ENCODE peak calls at places on chromosomes 3 and 15, in four cellular contexts. E, A, K and F are unnamed samples.

GRCh38 chr3:193852901-193853300 is 259.9 kb downstream of the OPA1 start:
- DNase-seq in E (no peak), A (no peak), K (no peak), F (no peak)

GRCh38 chr3:175326041-175326440 is 466.9 kb downstream of the NAALADL2 start:
- DNase-seq in E (no peak), A (no peak), K (no peak), F (no peak)

GRCh38 chr3:149010504-149010951 is 19.2 kb downstream of the GYG1 start:
- DNase-seq in E (peak), A (no peak), K (no peak), F (no peak)

GRCh38 chr3:22113453-22113852 is 362.4 kb upstream of the ZNF385D start:
- DNase-seq in E (no peak), A (no peak), K (no peak), F (no peak)

GRCh38 chr3:176514297-176514696 is 683.0 kb downstream of the TBL1XR1 start:
- DNase-seq in E (peak), A (peak), K (peak), F (peak)

GRCh38 chr15:92580933-92581445 is 74.6 kb downstream of the FAM174B start:
- DNase-seq in E (no peak), A (no peak), K (no peak), F (no peak)

GRCh38 chr15:61467823-61468222 is 238.7 kb upstream of the RORA start:
- DNase-seq in E (no peak), A (no peak), K (no peak), F (no peak)

GRCh38 chr3:160133757-160134156 is 91.5 kb upstream of the C3orf80 start:
- DNase-seq in E (peak), A (peak), K (peak), F (no peak)

GRCh38 chr3:105166893-105167292 is 199.8 kb upstream of the ALCAM start:
- DNase-seq in E (no peak), A (no peak), K (no peak), F (no peak)

GRCh38 chr3:65742914-65743313 is 295.8 kb downstream of the MAGI1 start:
- DNase-seq in E (no peak), A (no peak), K (no peak), F (no peak)

GRCh38 chr3:19149388-19149787 is 1.1 kb downstream of the KCNH8 start:
- DNase-seq in E (no peak), A (no peak), K (no peak), F (no peak)

GRCh38 chr3:46509661-46510187 is 11.9 kb downstream of the RTP3 start:
- DNase-seq in E (no peak), A (no peak), K (peak), F (no peak)

GRCh38 chr3:15045667-15046066 is 19.4 kb downstream of the MRPS25 start:
- DNase-seq in E (no peak), A (no peak), K (no peak), F (no peak)

GRCh38 chr3:27659279-27660021 is 62.7 kb downstream of the EOMES start:
- DNase-seq in E (peak), A (peak), K (peak), F (no peak)

GRCh38 chr15:63497642-63498100 is 6.7 kb upstream of the USP3 start:
- DNase-seq in E (no peak), A (no peak), K (no peak), F (no peak)

GRCh38 chr3:181267312-181267711 is 277.8 kb upstream of the DNAJC19 start:
- DNase-seq in E (no peak), A (no peak), K (no peak), F (no peak)

GRCh38 chr3:24579008-24579407 is 84.4 kb upstream of the THRB start:
- DNase-seq in E (no peak), A (no peak), K (peak), F (no peak)

GRCh38 chr3:39318311-39318710 is 11.2 kb upstream of the CCR8 start:
- DNase-seq in E (no peak), A (no peak), K (no peak), F (no peak)

GRCh38 chr3:125374501-125374995 is 577 bp downstream of the ZNF148 start:
- DNase-seq in E (peak), A (no peak), K (peak), F (no peak)
- TF ChIP-seq TCF7L2 in E (no peak), A (no peak), K (no peak), F (no peak)

GRCh38 chr3:127408022-127408683 is 120.3 kb upstream of the PRR20G start:
- DNase-seq in E (no peak), A (no peak), K (no peak), F (no peak)

GRCh38 chr3:127410678-127411077 is 122.8 kb upstream of the PRR20G start:
- DNase-seq in E (no peak), A (no peak), K (no peak), F (no peak)

GRCh38 chr3:127408684-127409420 is 121.0 kb upstream of the PRR20G start:
- DNase-seq in E (no peak), A (no peak), K (no peak), F (no peak)

GRCh38 chr3:127410137-127410488 is 122.3 kb upstream of the PRR20G start:
- DNase-seq in E (no peak), A (no peak), K (no peak), F (no peak)

DNA sequence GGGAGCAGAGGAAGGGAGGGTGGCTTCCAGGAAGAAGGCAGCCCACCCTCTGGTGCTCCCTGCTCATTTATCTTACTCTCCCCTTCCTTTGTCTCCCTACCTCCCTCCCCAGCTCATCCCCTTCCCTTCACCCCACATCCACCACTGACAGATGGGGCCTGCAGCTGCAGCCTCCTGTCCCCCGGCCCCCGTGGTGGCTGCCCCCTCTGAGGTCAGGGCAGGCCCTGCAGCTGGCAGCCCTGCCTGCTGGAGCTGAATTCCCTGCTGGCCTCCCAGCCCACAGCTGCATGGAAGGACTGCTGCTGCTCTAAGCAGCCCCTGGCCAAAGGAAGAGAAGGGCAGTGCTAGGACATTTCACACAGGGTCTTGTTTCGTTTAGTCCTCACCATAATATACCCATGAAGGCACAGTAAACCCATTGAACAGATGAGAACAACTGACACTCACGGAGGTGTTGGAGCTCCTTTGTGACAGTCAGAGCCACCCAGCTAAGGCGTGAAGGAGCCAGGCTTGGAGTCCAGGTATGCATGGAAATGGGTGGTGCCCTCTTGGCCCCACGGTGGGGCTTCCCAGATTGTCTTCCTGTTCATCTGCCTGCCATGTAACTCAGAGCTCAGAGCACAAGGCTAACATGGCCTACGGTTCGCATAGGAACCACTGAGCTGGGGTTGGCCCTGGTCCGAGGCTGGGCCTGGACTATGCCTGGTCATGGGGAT is 121.7 kb upstream of the PRR20G start:
- DNase-seq in E (no peak), A (no peak), K (no peak), F (no peak)
- TF ChIP-seq SIN3A in E (no peak), A (no peak), K (no peak), F (no peak)

GRCh38 chr3:81793410-81793809 is 32.0 kb upstream of the GBE1 start:
- DNase-seq in E (no peak), A (no peak), K (no peak), F (no peak)

GRCh38 chr3:81790117-81790516 is 28.7 kb upstream of the GBE1 start:
- DNase-seq in E (no peak), A (no peak), K (no peak), F (no peak)

GRCh38 chr3:81789686-81790085 is 28.2 kb upstream of the GBE1 start:
- DNase-seq in E (no peak), A (no peak), K (no peak), F (no peak)

GRCh38 chr3:81788650-81789049 is 27.2 kb upstream of the GBE1 start:
- DNase-seq in E (no peak), A (no peak), K (no peak), F (no peak)

DNA sequence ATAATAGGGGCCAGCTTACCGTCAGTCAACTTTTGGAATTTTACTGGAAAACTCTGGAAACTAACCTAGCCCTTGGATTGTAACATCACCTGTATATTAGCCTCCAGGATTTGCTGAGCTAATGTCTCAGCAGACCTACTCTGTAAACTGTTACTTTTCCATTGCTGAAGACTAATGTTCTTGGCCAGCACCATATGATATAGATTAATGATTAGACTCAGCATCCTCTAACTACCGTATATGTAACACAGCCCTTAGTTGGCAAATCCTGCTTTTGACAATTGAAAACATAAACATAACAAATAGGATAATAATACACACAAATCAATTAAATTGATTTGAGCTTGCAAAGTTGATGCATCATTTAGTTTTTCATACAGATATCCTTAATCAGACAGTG is 26.6 kb upstream of the GBE1 start:
- DNase-seq in E (no peak), A (no peak), K (no peak), F (no peak)
- TF ChIP-seq CTCF in E (no peak), A (no peak), K (no peak), F (no peak)

GRCh38 chr3:30779686-30780287 is 114.7 kb downstream of the GADL1 start:
- DNase-seq in E (peak), A (peak), K (peak), F (no peak)
- TF ChIP-seq TCF7L2 in E (no peak), A (no peak), K (no peak), F (no peak)

GRCh38 chr3:13539285-13539625 is 9.7 kb upstream of the FBLN2 start:
- DNase-seq in E (no peak), A (no peak), K (no peak), F (no peak)
- TF ChIP-seq SIN3A in E (no peak), A (no peak), K (no peak), F (no peak)

DNA sequence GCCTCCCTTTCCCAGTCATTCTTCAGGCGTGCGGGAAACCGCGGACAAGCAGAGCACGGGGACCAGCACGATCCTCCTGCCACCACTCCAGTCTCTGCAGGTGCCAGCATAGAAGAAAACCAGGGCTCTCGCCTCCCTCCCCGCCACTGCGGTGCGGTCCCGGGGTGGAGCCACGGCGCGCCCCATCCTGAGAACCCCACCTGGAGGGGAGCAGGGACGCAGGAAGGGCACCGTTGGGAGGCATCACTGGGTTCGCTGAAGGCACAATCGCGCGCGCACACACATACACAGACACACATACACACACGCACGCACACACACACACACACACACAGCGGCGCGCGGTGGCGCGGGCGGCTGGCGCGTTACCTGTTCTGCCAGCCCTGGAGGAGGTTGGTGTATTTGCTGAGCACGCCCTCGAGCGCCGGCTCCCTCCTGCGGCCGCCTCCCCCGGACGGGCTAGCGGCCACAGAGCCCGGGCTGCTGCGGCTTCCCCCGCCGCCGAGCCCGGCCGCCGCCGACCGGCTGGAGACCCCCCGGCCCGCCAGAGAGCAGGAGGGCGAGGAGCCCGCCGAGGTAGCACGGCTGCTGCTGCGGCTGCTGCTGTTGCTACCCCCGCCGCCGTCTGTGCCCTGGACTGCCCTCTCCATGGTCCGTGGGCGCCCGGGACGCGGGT is 394 bp downstream of the OSBPL10 start:
- DNase-seq in E (peak), A (peak), K (no peak), F (no peak)
- TF ChIP-seq CTCF in E (peak), A (no peak), K (no peak), F (peak)

GRCh38 chr3:62824965-62825592 is 50.1 kb downstream of the CADPS start:
- DNase-seq in E (no peak), A (no peak), K (no peak), F (no peak)
- TF ChIP-seq TCF7L2 in E (no peak), A (no peak), K (no peak), F (no peak)

GRCh38 chr3:133384331-133385027 is 15.4 kb upstream of the BFSP2 start:
- DNase-seq in E (peak), A (peak), K (peak), F (peak)
- TF ChIP-seq SIN3A in E (no peak), A (no peak), K (no peak), F (no peak)

GRCh38 chr3:12582730-12583129 is 25.8 kb downstream of the MKRN2 start:
- DNase-seq in E (no peak), A (no peak), K (no peak), F (no peak)

GRCh38 chr3:12579919-12580318 is 23.0 kb downstream of the MKRN2 start:
- DNase-seq in E (no peak), A (no peak), K (no peak), F (no peak)

GRCh38 chr3:12579456-12579855 is 22.6 kb downstream of the MKRN2 start:
- DNase-seq in E (no peak), A (no peak), K (no peak), F (no peak)

GRCh38 chr3:12577379-12577778 is 20.5 kb downstream of the MKRN2 start:
- DNase-seq in E (no peak), A (no peak), K (no peak), F (no peak)

GRCh38 chr3:12578742-12579141 is 21.9 kb downstream of the MKRN2 start:
- DNase-seq in E (no peak), A (no peak), K (no peak), F (no peak)
- TF ChIP-seq CTCF in E (no peak), A (no peak), K (no peak), F (no peak)

GRCh38 chr15:42385206-42385979 is 26.1 kb downstream of the CAPN3 start:
- DNase-seq in E (peak), A (peak), K (peak), F (peak)
- TF ChIP-seq TCF7L2 in E (no peak), A (no peak), K (no peak), F (no peak)